ENCODE peak calls at places on chromosomes 4 and X, in four cellular contexts. V, E, G and A are unnamed samples.

GRCh38 chr4:8739820-8740665 is 131.6 kb downstream of the HMX1 start:
- DNase-seq in V (no peak), G (no peak), E (no peak), A (no peak)

GRCh38 chr4:25367004-25367621 is 9.9 kb upstream of the ANAPC4 start:
- DNase-seq in G (no peak), V (no peak), E (peak), A (no peak)

GRCh38 chr4:120202222-120202621 is 135.6 kb upstream of the MAD2L1 start:
- DNase-seq in G (no peak), V (no peak), E (no peak), A (no peak)

GRCh38 chr4:184255361-184255760 is 37.7 kb upstream of the ENPP6 start:
- DNase-seq in G (no peak), E (no peak), V (no peak), A (no peak)

GRCh38 chr4:155371432-155372043 is 5.2 kb downstream of the MAP9 start:
- DNase-seq in V (no peak), G (no peak), E (no peak), A (no peak)

GRCh38 chr4:92535599-92535998 is 231.8 kb downstream of the GRID2 start:
- DNase-seq in V (no peak), E (no peak), G (no peak), A (no peak)

GRCh38 chrX:136797787-136798186 is 17.1 kb upstream of the ARHGEF6 start:
- DNase-seq in V (no peak), E (no peak), G (no peak), A (no peak)

GRCh38 chrX:106177106-106177981 is 9.2 kb downstream of the PWWP3B start:
- DNase-seq in G (no peak), E (no peak), V (peak), A (no peak)

GRCh38 chrX:13533726-13534125 is 35.7 kb upstream of the EGFL6 start:
- DNase-seq in E (no peak), V (no peak), G (no peak), A (peak)

GRCh38 chr4:71141125-71141524 is 147.7 kb downstream of the DCK start:
- DNase-seq in E (no peak), G (no peak), V (no peak), A (no peak)

GRCh38 chr4:84648863-84649647 is 66.1 kb downstream of the CDS1 start:
- DNase-seq in G (no peak), E (no peak), V (no peak), A (no peak)

GRCh38 chrX:9587551-9588096 is 122.8 kb downstream of the TBL1X start:
- DNase-seq in V (no peak), G (no peak), E (no peak), A (no peak)

GRCh38 chrX:46587158-46587557 is 13.6 kb downstream of the CHST7 start:
- DNase-seq in G (no peak), E (no peak), V (no peak), A (no peak)

GRCh38 chr4:163621844-163622243 is 127.4 kb downstream of the TMA16 start:
- DNase-seq in E (no peak), V (no peak), G (no peak), A (no peak)

GRCh38 chr4:136831553-136831952 is 700.7 kb downstream of the PCDH18 start:
- DNase-seq in E (no peak), G (no peak), V (peak), A (peak)

GRCh38 chr4:130183096-130183495 is 1087.1 kb downstream of the C4orf33 start:
- DNase-seq in G (no peak), V (no peak), E (no peak), A (no peak)

GRCh38 chrX:154082396-154083133 is 15.0 kb downstream of the MECP2 start:
- DNase-seq in V (no peak), E (no peak), G (no peak), A (peak)

GRCh38 chr4:112119358-112119783 is 25.9 kb upstream of the FAM241A start:
- DNase-seq in G (no peak), E (no peak), V (no peak), A (no peak)

GRCh38 chr4:101355767-101356702 is 8.7 kb upstream of the PPP3CA start:
- DNase-seq in V (no peak), E (no peak), G (peak), A (peak)

GRCh38 chrX:108397627-108398392 is 40.4 kb downstream of the COL4A6 start:
- DNase-seq in E (no peak), G (no peak), V (no peak), A (no peak)

GRCh38 chr4:158870282-158871049 is 101.6 kb downstream of the FNIP2 start:
- DNase-seq in G (no peak), V (peak), E (no peak), A (no peak)

GRCh38 chr4:139718833-139719232 is 53.2 kb downstream of the MGST2 start:
- DNase-seq in E (no peak), V (no peak), G (no peak), A (no peak)

GRCh38 chrX:118153270-118153669 is 36.7 kb upstream of the KLHL13 start:
- DNase-seq in G (no peak), E (no peak), V (no peak), A (no peak)

GRCh38 chrX:17655232-17656034 is 81.9 kb upstream of the SCML1 start:
- DNase-seq in E (no peak), G (no peak), V (peak), A (no peak)

GRCh38 chr4:16021804-16022560 is 59.0 kb upstream of the FGFBP2 start:
- DNase-seq in G (no peak), E (no peak), V (no peak), A (no peak)

GRCh38 chr4:10606483-10607155 is 77.9 kb downstream of the CLNK start:
- DNase-seq in E (no peak), G (no peak), V (no peak), A (no peak)

GRCh38 chrX:115576676-115577075 is 15.7 kb downstream of the PLS3 start:
- DNase-seq in G (no peak), E (no peak), V (no peak), A (no peak)

GRCh38 chr4:115154826-115155225 is 41.4 kb upstream of the NDST4 start:
- DNase-seq in G (no peak), E (no peak), V (no peak), A (no peak)

GRCh38 chrX:28491941-28492340 is 95.3 kb upstream of the IL1RAPL1 start:
- DNase-seq in V (no peak), G (no peak), E (no peak), A (no peak)

GRCh38 chrX:41824551-41824950 is 98.8 kb downstream of the CASK start:
- DNase-seq in V (no peak), E (no peak), G (no peak), A (no peak)

GRCh38 chr4:41458689-41459088 is 79.3 kb upstream of the LIMCH1 start:
- DNase-seq in E (no peak), V (no peak), G (no peak), A (no peak)

GRCh38 chrX:136647969-136648368 is at the start of gene CD40LG:
- DNase-seq in G (no peak), E (no peak), V (no peak), A (no peak)

GRCh38 chrX:74061879-74062278 is 242.1 kb upstream of the ZCCHC13 start:
- DNase-seq in E (no peak), G (no peak), V (no peak), A (no peak)

GRCh38 chr4:13244342-13244905 is 239.7 kb downstream of the RAB28 start:
- DNase-seq in G (no peak), E (no peak), V (no peak), A (no peak)

GRCh38 chrX:110194977-110195376 is 122.9 kb downstream of the AMMECR1 start:
- DNase-seq in G (no peak), V (no peak), E (no peak), A (no peak)

GRCh38 chrX:776061-776460 is 145.5 kb downstream of the SHOX start:
- DNase-seq in G (no peak), E (no peak), V (no peak), A (no peak)

GRCh38 chr4:76614589-76614988 is 179.6 kb downstream of the SHROOM3 start:
- DNase-seq in V (no peak), G (no peak), E (no peak), A (no peak)

GRCh38 chr4:147096667-147097604 is 151.3 kb upstream of the TTC29 start:
- DNase-seq in G (peak), V (no peak), E (peak), A (peak)

GRCh38 chrX:120446503-120446902 is 22.6 kb downstream of the LAMP2 start:
- DNase-seq in G (no peak), E (no peak), V (no peak), A (no peak)

GRCh38 chr4:38306482-38307071 is 346.4 kb downstream of the PTTG2 start:
- DNase-seq in E (no peak), V (no peak), G (no peak), A (no peak)
- TF ChIP-seq ESRRA in E (no peak), V (no peak), G (no peak), A (no peak)

GRCh38 chr4:43886196-43886595 is 562.4 kb downstream of the KCTD8 start:
- DNase-seq in G (no peak), E (no peak), V (no peak), A (no peak)

DNA sequence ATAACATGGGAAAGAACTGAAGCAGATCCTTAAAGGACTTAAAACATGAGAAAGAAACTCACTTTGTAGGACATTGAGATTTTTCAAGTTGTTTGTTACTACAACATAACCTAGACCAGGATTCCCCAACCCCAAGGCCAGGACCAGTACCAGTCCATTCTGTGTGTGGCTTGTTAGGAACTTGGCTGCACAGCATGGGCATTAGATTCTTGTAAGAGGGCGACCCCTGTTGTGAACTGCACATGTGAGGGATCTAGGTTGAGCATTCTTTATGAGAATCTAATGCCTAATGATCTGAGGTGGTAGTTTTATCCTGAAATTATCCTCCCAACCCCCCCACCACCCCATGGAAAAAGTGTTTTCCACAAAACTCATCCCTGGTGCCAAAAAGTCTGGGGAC is 566.1 kb downstream of the KCTD8 start:
- DNase-seq in E (no peak), G (no peak), V (no peak), A (no peak)
- TF ChIP-seq ESRRA in E (no peak), G (no peak), V (no peak), A (no peak)

DNA sequence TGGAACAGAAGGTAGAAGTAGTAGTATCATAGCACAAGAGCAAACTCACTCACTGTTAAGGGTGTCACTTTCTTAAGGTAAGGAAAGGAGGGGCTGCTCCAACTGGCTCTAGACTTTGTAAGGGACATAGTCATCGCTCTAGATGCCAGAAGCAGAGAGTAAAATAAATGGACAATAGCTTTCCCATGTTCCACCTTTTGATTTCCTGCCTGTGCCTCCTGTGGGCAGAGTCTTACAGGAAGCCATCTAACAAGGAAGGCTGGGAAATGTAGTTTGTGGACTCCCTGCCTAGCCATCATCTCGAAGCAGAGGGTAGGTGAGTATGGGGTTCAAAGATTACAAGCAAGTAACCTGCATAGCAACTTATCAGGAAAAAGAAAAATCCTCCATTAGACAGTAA is 1.7 kb upstream of the METTL14 start:
- DNase-seq in G (peak), V (no peak), E (peak), A (no peak)
- TF ChIP-seq ESRRA in G (no peak), V (no peak), E (no peak), A (no peak)

DNA sequence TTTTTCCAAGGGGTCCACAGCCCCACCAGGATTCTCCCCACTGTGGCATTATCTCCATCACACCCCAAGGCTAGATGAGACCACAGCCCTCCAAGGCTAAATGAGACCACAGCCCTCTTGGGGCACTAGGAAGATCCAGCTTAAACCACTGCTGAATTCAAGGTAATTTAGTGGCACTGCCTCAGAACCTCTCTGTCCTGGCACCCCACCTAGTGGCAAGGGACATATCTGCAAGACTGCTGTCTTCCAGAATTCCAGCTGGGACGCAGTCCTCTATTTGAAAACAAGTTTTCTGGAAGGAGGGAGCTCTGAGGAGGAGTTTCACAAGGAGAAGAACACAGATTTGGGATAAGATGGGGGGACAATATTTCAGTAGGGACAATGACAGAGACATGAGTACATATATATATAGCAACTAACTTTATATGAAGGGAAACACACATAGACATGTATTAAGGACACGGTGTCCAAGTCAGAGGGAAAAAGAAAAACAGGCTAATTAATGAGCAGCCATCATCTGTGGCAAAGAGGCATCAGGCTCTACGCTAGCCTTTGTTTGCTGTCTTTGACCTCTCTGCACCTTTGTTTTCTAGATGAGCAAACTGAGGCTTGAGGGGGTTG is 9.3 kb downstream of the CETN2 start:
- DNase-seq in G (peak), E (peak), V (peak), A (peak)
- TF ChIP-seq ESRRA in G (no peak), E (no peak), V (no peak), A (no peak)

GRCh38 chr4:122542411-122543236 is 78.2 kb downstream of the IL21 start:
- DNase-seq in E (no peak), G (no peak), V (no peak), A (no peak)
- TF ChIP-seq ESRRA in E (no peak), G (no peak), V (no peak), A (no peak)

GRCh38 chrX:40647307-40648197 is at the start of gene CXorf38:
- DNase-seq in G (peak), E (peak), V (peak), A (peak)

GRCh38 chrX:40644175-40644574 is 3.2 kb downstream of the CXorf38 start:
- DNase-seq in V (no peak), E (peak), G (no peak), A (no peak)

GRCh38 chrX:40651620-40652223 is 4.4 kb upstream of the CXorf38 start:
- DNase-seq in G (peak), V (peak), E (peak), A (peak)

GRCh38 chrX:40644821-40645358 is 2.5 kb downstream of the CXorf38 start:
- DNase-seq in V (no peak), E (peak), G (peak), A (no peak)

GRCh38 chrX:40646489-40647306 is 663 bp downstream of the CXorf38 start:
- DNase-seq in G (no peak), V (peak), E (peak), A (peak)
- TF ChIP-seq ESRRA in G (no peak), V (no peak), E (no peak), A (no peak)

GRCh38 chr4:2341261-2341841 is 77.1 kb downstream of the ZFYVE28 start:
- DNase-seq in V (no peak), G (no peak), E (no peak), A (no peak)
- TF ChIP-seq ESRRA in V (no peak), G (no peak), E (no peak), A (no peak)

GRCh38 chr4:152819026-152819645 is 39.4 kb downstream of the ARFIP1 start:
- DNase-seq in V (no peak), G (no peak), E (no peak), A (no peak)
- TF ChIP-seq ESRRA in V (no peak), G (no peak), E (no peak), A (no peak)

DNA sequence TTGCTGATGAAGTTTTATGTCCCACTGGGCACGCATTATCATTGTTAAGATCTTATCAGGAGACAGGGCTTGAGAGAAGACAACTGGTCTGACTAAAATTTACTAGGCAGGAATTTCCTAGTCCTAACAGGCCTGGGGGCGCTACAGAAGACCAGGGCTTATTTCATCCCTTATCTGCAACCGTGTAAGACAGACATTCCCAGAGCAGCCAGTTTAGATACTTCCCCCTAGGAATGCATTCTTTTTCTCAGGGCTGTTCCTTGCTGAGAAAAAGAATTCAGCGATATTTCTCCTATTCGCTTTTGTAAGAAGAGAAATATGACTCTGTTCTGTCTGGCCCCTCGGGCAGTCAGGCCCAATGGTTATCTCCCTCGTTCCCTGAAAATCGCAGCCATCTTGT is 93.8 kb downstream of the TLL1 start:
- DNase-seq in E (no peak), G (no peak), V (no peak), A (no peak)
- TF ChIP-seq ESRRA in E (no peak), G (no peak), V (no peak), A (no peak)